ENCODE peak calls at places on chromosomes 7 and 10, in ten cellular contexts. One of them, this sample, is unnamed.

GRCh38 chr10:118792501-118792900 is 37.7 kb upstream of the CACUL1 start:
- DNase-seq in stimulated activated CD4-positive, alpha-beta T cell treated with anti-CD3 and anti-CD28 coated beads, Interleukin-4, amount 100 ng/mL, for 4 hours: no peak
- DNase-seq in HuH-7: no peak
- DNase-seq in tibial nerve: peak; percentile 15
- DNase-seq in activated naive CD4-positive, alpha-beta T cell treated with anti-CD3 and anti-CD28 coated beads, Interleukin-2, amount 50 U/mL, for 72 hours: no peak
- DNase-seq in ureter: no peak
- DNase-seq in adrenal gland: peak; percentile 47
- DNase-seq in activated T-cell treated with anti-CD3 and anti-CD28 coated beads for 1 hour: no peak
- DNase-seq in psoas muscle: no peak
- DNase-seq in choroid plexus epithelial cell: no peak
- DNase-seq in this sample: no peak

GRCh38 chr7:77415822-77416620 is at the start of gene GSAP:
- DNase-seq in activated T-cell treated with anti-CD3 and anti-CD28 coated beads for 1 hour: peak; percentile 40
- DNase-seq in adrenal gland: peak; percentile 74
- DNase-seq in HuH-7: peak; percentile 44
- DNase-seq in tibial nerve: peak; percentile 35
- DNase-seq in psoas muscle: peak; percentile 76
- DNase-seq in choroid plexus epithelial cell: no peak
- DNase-seq in ureter: peak; percentile 68
- DNase-seq in activated naive CD4-positive, alpha-beta T cell treated with anti-CD3 and anti-CD28 coated beads, Interleukin-2, amount 50 U/mL, for 72 hours: peak; percentile 64
- DNase-seq in stimulated activated CD4-positive, alpha-beta T cell treated with anti-CD3 and anti-CD28 coated beads, Interleukin-4, amount 100 ng/mL, for 4 hours: peak; percentile 46
- DNase-seq in this sample: peak; percentile 79

GRCh38 chr7:103149808-103150180 is 895 bp upstream of the NAPEPLD start:
- DNase-seq in choroid plexus epithelial cell: no peak
- DNase-seq in activated T-cell treated with anti-CD3 and anti-CD28 coated beads for 1 hour: no peak
- DNase-seq in activated naive CD4-positive, alpha-beta T cell treated with anti-CD3 and anti-CD28 coated beads, Interleukin-2, amount 50 U/mL, for 72 hours: no peak
- DNase-seq in ureter: no peak
- DNase-seq in adrenal gland: no peak
- DNase-seq in tibial nerve: no peak
- DNase-seq in HuH-7: no peak
- DNase-seq in stimulated activated CD4-positive, alpha-beta T cell treated with anti-CD3 and anti-CD28 coated beads, Interleukin-4, amount 100 ng/mL, for 4 hours: no peak
- DNase-seq in psoas muscle: no peak
- DNase-seq in this sample: no peak

GRCh38 chr10:93968452-93969044 is 25.2 kb upstream of the PLCE1 start:
- DNase-seq in ureter: no peak
- DNase-seq in activated naive CD4-positive, alpha-beta T cell treated with anti-CD3 and anti-CD28 coated beads, Interleukin-2, amount 50 U/mL, for 72 hours: no peak
- DNase-seq in stimulated activated CD4-positive, alpha-beta T cell treated with anti-CD3 and anti-CD28 coated beads, Interleukin-4, amount 100 ng/mL, for 4 hours: no peak
- DNase-seq in psoas muscle: no peak
- DNase-seq in HuH-7: no peak
- DNase-seq in choroid plexus epithelial cell: no peak
- DNase-seq in activated T-cell treated with anti-CD3 and anti-CD28 coated beads for 1 hour: no peak
- DNase-seq in adrenal gland: no peak
- DNase-seq in tibial nerve: no peak
- DNase-seq in this sample: no peak

GRCh38 chr10:86340176-86340990 is 26.2 kb downstream of the GRID1 start:
- DNase-seq in psoas muscle: no peak
- DNase-seq in adrenal gland: no peak
- DNase-seq in ureter: no peak
- DNase-seq in activated T-cell treated with anti-CD3 and anti-CD28 coated beads for 1 hour: no peak
- DNase-seq in HuH-7: no peak
- DNase-seq in activated naive CD4-positive, alpha-beta T cell treated with anti-CD3 and anti-CD28 coated beads, Interleukin-2, amount 50 U/mL, for 72 hours: no peak
- DNase-seq in stimulated activated CD4-positive, alpha-beta T cell treated with anti-CD3 and anti-CD28 coated beads, Interleukin-4, amount 100 ng/mL, for 4 hours: no peak
- DNase-seq in tibial nerve: no peak
- DNase-seq in choroid plexus epithelial cell: no peak
- DNase-seq in this sample: peak; percentile 8

GRCh38 chr10:101032637-101033201 is 1.7 kb downstream of the SFXN3 start:
- DNase-seq in ureter: peak; percentile 74
- DNase-seq in adrenal gland: peak; percentile 78
- DNase-seq in HuH-7: no peak
- DNase-seq in activated naive CD4-positive, alpha-beta T cell treated with anti-CD3 and anti-CD28 coated beads, Interleukin-2, amount 50 U/mL, for 72 hours: peak; percentile 78
- DNase-seq in activated T-cell treated with anti-CD3 and anti-CD28 coated beads for 1 hour: peak; percentile 52
- DNase-seq in choroid plexus epithelial cell: peak; percentile 88
- DNase-seq in stimulated activated CD4-positive, alpha-beta T cell treated with anti-CD3 and anti-CD28 coated beads, Interleukin-4, amount 100 ng/mL, for 4 hours: peak; percentile 75
- DNase-seq in tibial nerve: peak; percentile 65
- DNase-seq in psoas muscle: no peak
- DNase-seq in this sample: peak; percentile 45

GRCh38 chr7:65968256-65969185 is 13.5 kb downstream of the GUSB start:
- DNase-seq in psoas muscle: no peak
- DNase-seq in adrenal gland: no peak
- DNase-seq in stimulated activated CD4-positive, alpha-beta T cell treated with anti-CD3 and anti-CD28 coated beads, Interleukin-4, amount 100 ng/mL, for 4 hours: no peak
- DNase-seq in tibial nerve: no peak
- DNase-seq in HuH-7: no peak
- DNase-seq in choroid plexus epithelial cell: no peak
- DNase-seq in activated naive CD4-positive, alpha-beta T cell treated with anti-CD3 and anti-CD28 coated beads, Interleukin-2, amount 50 U/mL, for 72 hours: no peak
- DNase-seq in ureter: no peak
- DNase-seq in activated T-cell treated with anti-CD3 and anti-CD28 coated beads for 1 hour: no peak
- DNase-seq in this sample: no peak

GRCh38 chr7:154987571-154987970 is 15.4 kb downstream of the PAXIP1 start:
- DNase-seq in psoas muscle: no peak
- DNase-seq in stimulated activated CD4-positive, alpha-beta T cell treated with anti-CD3 and anti-CD28 coated beads, Interleukin-4, amount 100 ng/mL, for 4 hours: no peak
- DNase-seq in adrenal gland: no peak
- DNase-seq in tibial nerve: no peak
- DNase-seq in activated naive CD4-positive, alpha-beta T cell treated with anti-CD3 and anti-CD28 coated beads, Interleukin-2, amount 50 U/mL, for 72 hours: no peak
- DNase-seq in choroid plexus epithelial cell: no peak
- DNase-seq in ureter: no peak
- DNase-seq in activated T-cell treated with anti-CD3 and anti-CD28 coated beads for 1 hour: no peak
- DNase-seq in HuH-7: no peak
- DNase-seq in this sample: no peak

GRCh38 chr10:49803988-49804387 is 41.9 kb upstream of the OGDHL start:
- DNase-seq in tibial nerve: no peak
- DNase-seq in activated naive CD4-positive, alpha-beta T cell treated with anti-CD3 and anti-CD28 coated beads, Interleukin-2, amount 50 U/mL, for 72 hours: no peak
- DNase-seq in psoas muscle: no peak
- DNase-seq in ureter: no peak
- DNase-seq in HuH-7: no peak
- DNase-seq in choroid plexus epithelial cell: no peak
- DNase-seq in adrenal gland: no peak
- DNase-seq in stimulated activated CD4-positive, alpha-beta T cell treated with anti-CD3 and anti-CD28 coated beads, Interleukin-4, amount 100 ng/mL, for 4 hours: no peak
- DNase-seq in activated T-cell treated with anti-CD3 and anti-CD28 coated beads for 1 hour: no peak
- DNase-seq in this sample: no peak

GRCh38 chr10:59736749-59737148 is 16.5 kb downstream of the MRLN start:
- DNase-seq in HuH-7: no peak
- DNase-seq in ureter: no peak
- DNase-seq in tibial nerve: no peak
- DNase-seq in activated T-cell treated with anti-CD3 and anti-CD28 coated beads for 1 hour: no peak
- DNase-seq in adrenal gland: no peak
- DNase-seq in psoas muscle: no peak
- DNase-seq in activated naive CD4-positive, alpha-beta T cell treated with anti-CD3 and anti-CD28 coated beads, Interleukin-2, amount 50 U/mL, for 72 hours: no peak
- DNase-seq in stimulated activated CD4-positive, alpha-beta T cell treated with anti-CD3 and anti-CD28 coated beads, Interleukin-4, amount 100 ng/mL, for 4 hours: no peak
- DNase-seq in choroid plexus epithelial cell: no peak
- DNase-seq in this sample: no peak

GRCh38 chr10:35857860-35858259 is 215.8 kb upstream of the FZD8 start:
- DNase-seq in tibial nerve: no peak
- DNase-seq in ureter: no peak
- DNase-seq in psoas muscle: no peak
- DNase-seq in stimulated activated CD4-positive, alpha-beta T cell treated with anti-CD3 and anti-CD28 coated beads, Interleukin-4, amount 100 ng/mL, for 4 hours: no peak
- DNase-seq in activated naive CD4-positive, alpha-beta T cell treated with anti-CD3 and anti-CD28 coated beads, Interleukin-2, amount 50 U/mL, for 72 hours: no peak
- DNase-seq in HuH-7: no peak
- DNase-seq in adrenal gland: no peak
- DNase-seq in choroid plexus epithelial cell: no peak
- DNase-seq in activated T-cell treated with anti-CD3 and anti-CD28 coated beads for 1 hour: no peak
- DNase-seq in this sample: no peak

GRCh38 chr10:12252882-12253546 is 57.0 kb downstream of the CDC123 start:
- DNase-seq in activated naive CD4-positive, alpha-beta T cell treated with anti-CD3 and anti-CD28 coated beads, Interleukin-2, amount 50 U/mL, for 72 hours: no peak
- DNase-seq in stimulated activated CD4-positive, alpha-beta T cell treated with anti-CD3 and anti-CD28 coated beads, Interleukin-4, amount 100 ng/mL, for 4 hours: no peak
- DNase-seq in ureter: no peak
- DNase-seq in choroid plexus epithelial cell: peak; percentile 39
- DNase-seq in psoas muscle: no peak
- DNase-seq in HuH-7: peak; percentile 63
- DNase-seq in activated T-cell treated with anti-CD3 and anti-CD28 coated beads for 1 hour: no peak
- DNase-seq in tibial nerve: no peak
- DNase-seq in adrenal gland: no peak
- DNase-seq in this sample: peak; percentile 21

GRCh38 chr10:69901623-69902505 is 100.2 kb downstream of the COL13A1 start:
- DNase-seq in HuH-7: peak; percentile 79
- DNase-seq in activated naive CD4-positive, alpha-beta T cell treated with anti-CD3 and anti-CD28 coated beads, Interleukin-2, amount 50 U/mL, for 72 hours: no peak
- DNase-seq in ureter: peak; percentile 74
- DNase-seq in tibial nerve: peak; percentile 39
- DNase-seq in psoas muscle: peak; percentile 79
- DNase-seq in stimulated activated CD4-positive, alpha-beta T cell treated with anti-CD3 and anti-CD28 coated beads, Interleukin-4, amount 100 ng/mL, for 4 hours: no peak
- DNase-seq in adrenal gland: peak; percentile 54
- DNase-seq in activated T-cell treated with anti-CD3 and anti-CD28 coated beads for 1 hour: no peak
- DNase-seq in choroid plexus epithelial cell: peak; percentile 75
- DNase-seq in this sample: peak; percentile 55

GRCh38 chr7:144057954-144058353 is 9.2 kb downstream of the OR2A5 start:
- DNase-seq in ureter: no peak
- DNase-seq in activated T-cell treated with anti-CD3 and anti-CD28 coated beads for 1 hour: no peak
- DNase-seq in adrenal gland: peak; percentile 44
- DNase-seq in psoas muscle: no peak
- DNase-seq in stimulated activated CD4-positive, alpha-beta T cell treated with anti-CD3 and anti-CD28 coated beads, Interleukin-4, amount 100 ng/mL, for 4 hours: no peak
- DNase-seq in activated naive CD4-positive, alpha-beta T cell treated with anti-CD3 and anti-CD28 coated beads, Interleukin-2, amount 50 U/mL, for 72 hours: no peak
- DNase-seq in choroid plexus epithelial cell: peak; percentile 68
- DNase-seq in HuH-7: peak; percentile 29
- DNase-seq in tibial nerve: no peak
- DNase-seq in this sample: no peak